ENCODE peak calls at places on chromosome 19, in seven cellular contexts. C, G, L, H, O, A and Q are unnamed samples.

GRCh38 chr19:45406957-45407375 is 522 bp downstream of the POLR1G start:
- DNase-seq in O (no peak), G (no peak), C (no peak), H (no peak), A (no peak), L (no peak), Q (peak)

GRCh38 chr19:48633148-48634035 is 3.8 kb downstream of the DBP start:
- DNase-seq in G (no peak), A (no peak), H (peak), O (no peak), C (no peak), L (peak), Q (peak)

GRCh38 chr19:1474011-1474764 is 4.8 kb downstream of the C19orf25 start:
- DNase-seq in C (no peak), L (no peak), A (no peak), O (no peak), G (no peak), H (no peak), Q (no peak)

GRCh38 chr19:3653865-3654513 is 27.4 kb upstream of the CACTIN start:
- DNase-seq in O (no peak), H (peak), L (no peak), A (no peak), C (no peak), G (no peak), Q (peak)

GRCh38 chr19:4501691-4502090 is 16.6 kb downstream of the PLIN4 start:
- DNase-seq in H (no peak), A (no peak), L (no peak), G (no peak), C (no peak), O (no peak), Q (no peak)

GRCh38 chr19:40603071-40603718 is 2.0 kb downstream of the LTBP4 start:
- DNase-seq in G (no peak), A (no peak), O (peak), H (no peak), L (no peak), C (peak), Q (peak)

GRCh38 chr19:49415102-49415809 is 8.0 kb downstream of the PTH2 start:
- DNase-seq in A (no peak), C (no peak), L (no peak), O (no peak), H (no peak), G (no peak), Q (peak)

GRCh38 chr19:17766543-17767131 is 15.4 kb downstream of the FCHO1 start:
- DNase-seq in O (peak), G (no peak), H (no peak), A (no peak), L (peak), C (peak), Q (peak)

GRCh38 chr19:3692141-3693029 is 7.9 kb downstream of the PIP5K1C start:
- DNase-seq in L (no peak), A (peak), O (peak), C (peak), G (no peak), H (peak), Q (peak)

GRCh38 chr19:47778954-47779351 is 450 bp downstream of the SELENOW start:
- DNase-seq in G (no peak), O (no peak), C (no peak), H (no peak), A (no peak), L (no peak), Q (no peak)

GRCh38 chr19:35861640-35862160 is 5.0 kb downstream of the KIRREL2 start:
- DNase-seq in A (no peak), G (no peak), O (no peak), L (no peak), H (no peak), C (no peak), Q (no peak)
- H3K9ac ChIP-seq in A (no peak), G (no peak), O (no peak), L (no peak), H (no peak), C (peak), Q (no peak)

GRCh38 chr19:33310606-33311325 is 8.4 kb upstream of the CEBPA start:
- DNase-seq in A (no peak), G (no peak), C (no peak), O (no peak), H (no peak), L (no peak), Q (no peak)
- H3K9ac ChIP-seq in A (no peak), G (no peak), C (no peak), O (no peak), H (no peak), L (no peak), Q (no peak)

DNA sequence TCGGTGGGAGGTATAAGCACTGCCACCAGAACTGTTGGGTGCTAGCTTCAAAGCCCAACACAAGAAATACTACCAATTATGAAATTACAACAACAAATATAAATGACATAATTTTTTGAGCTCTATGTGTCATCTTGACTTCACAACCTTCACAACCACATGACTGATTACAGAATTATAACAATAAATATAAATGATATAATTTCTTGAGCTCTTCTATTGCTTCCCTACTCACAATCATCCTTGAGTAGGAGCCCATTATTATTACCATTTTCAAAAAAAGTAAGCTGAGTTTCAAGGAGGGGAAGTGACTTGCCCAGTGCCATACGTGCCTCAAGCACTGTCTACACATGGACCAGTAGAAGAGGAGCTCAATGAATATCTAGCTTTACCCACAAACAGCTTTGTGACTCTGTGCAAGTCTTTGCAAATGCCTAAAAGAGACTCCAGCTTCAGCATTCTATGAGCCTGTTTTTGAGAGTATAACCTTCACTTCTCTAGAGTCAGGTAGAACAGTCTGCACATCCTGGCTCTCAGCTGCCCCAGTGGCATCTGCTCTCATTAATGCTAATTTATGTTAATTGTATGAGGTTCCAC is 22.6 kb downstream of the NCAN start:
- DNase-seq in G (no peak), L (no peak), O (no peak), A (no peak), H (no peak), C (no peak), Q (no peak)
- H3K9ac ChIP-seq in G (no peak), L (no peak), O (no peak), A (no peak), H (no peak), C (no peak), Q (no peak)

DNA sequence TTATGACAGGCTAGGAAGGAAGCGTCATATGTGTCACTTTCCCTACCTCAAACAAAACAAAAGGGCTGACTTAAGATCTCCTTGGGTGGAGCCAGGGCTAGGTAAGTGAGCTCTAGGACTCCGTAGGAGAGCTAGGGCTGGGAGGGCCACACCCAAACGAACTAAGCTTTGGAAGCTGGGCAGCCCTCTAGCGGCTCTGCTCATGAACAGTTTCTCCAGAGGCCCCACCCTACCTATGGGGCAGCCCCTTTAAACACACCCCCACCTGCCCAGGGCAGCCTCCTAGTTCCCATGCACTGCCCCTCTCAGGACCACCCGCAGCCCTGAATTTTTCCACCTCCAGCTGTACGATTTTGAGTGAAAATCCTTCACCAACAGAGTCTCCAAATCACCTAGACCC is 3.5 kb downstream of the PEG3 start:
- DNase-seq in L (no peak), O (peak), G (no peak), A (no peak), C (peak), H (no peak), Q (no peak)
- H3K9ac ChIP-seq in L (no peak), O (peak), G (no peak), A (no peak), C (no peak), H (no peak), Q (no peak)

GRCh38 chr19:23116802-23117571 is at the start of gene ZNF730:
- DNase-seq in C (peak), O (peak), H (peak), A (peak), L (peak), G (no peak), Q (peak)

GRCh38 chr19:23118400-23118799 is 1.6 kb downstream of the ZNF730 start:
- DNase-seq in A (no peak), G (no peak), O (peak), C (peak), H (peak), L (no peak), Q (no peak)
- H3K9ac ChIP-seq in A (no peak), G (no peak), O (no peak), C (no peak), H (peak), L (no peak), Q (no peak)

GRCh38 chr19:51546107-51546649 is 14.7 kb upstream of the SIGLEC6 start:
- DNase-seq in A (no peak), L (peak), C (no peak), H (no peak), O (no peak), G (no peak), Q (no peak)
- H3K9ac ChIP-seq in A (no peak), L (no peak), C (no peak), H (no peak), O (no peak), G (no peak), Q (no peak)

DNA sequence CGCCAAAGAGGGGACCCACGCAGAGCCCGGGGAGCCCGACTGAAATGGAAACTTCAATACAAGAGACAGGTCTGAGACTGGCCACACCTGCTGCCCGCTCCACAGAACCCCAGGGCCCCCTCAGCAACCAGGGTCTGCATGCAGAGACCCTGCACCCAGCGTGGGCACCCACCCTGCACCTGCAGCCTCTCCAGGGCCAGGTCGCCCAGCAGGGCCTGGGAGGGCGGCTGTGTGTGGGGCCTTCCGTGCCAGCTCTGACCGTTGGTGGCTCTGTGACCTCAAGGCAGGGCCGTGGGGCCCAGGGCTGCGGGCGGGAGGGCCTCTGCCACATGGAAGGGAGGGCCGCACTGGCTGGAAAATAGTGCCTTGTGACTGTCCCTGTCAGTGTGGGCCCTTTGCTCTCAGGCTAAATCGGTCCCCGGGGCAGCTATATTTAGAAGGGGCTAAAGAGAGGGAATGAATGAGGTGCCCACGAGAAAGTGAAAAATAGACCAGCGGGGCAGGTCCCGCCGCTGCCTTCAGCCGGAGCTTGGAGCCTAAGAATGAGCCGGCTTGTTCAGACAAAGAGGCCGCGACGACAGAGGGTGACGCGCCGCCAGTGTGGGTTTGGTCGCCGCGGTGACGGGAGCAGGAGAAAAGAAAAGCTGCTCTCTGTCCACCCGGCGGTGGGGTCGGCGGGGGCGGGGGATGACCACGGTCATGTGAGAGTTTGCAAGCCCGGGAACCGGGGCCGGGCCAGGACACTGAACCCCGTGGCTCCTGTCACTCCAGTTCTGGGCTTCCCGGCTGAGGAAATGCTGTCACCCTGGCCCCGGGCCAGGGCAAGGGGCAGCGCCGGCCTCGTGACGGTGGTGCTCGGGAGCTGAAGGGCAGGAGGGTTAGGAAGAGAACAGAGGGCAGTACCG is 70.5 kb downstream of the GADD45B start:
- DNase-seq in C (peak), A (no peak), O (peak), H (no peak), L (peak), G (no peak), Q (no peak)
- H3K9ac ChIP-seq in C (no peak), A (peak), O (no peak), H (no peak), L (peak), G (no peak), Q (no peak)

GRCh38 chr19:6516659-6517291 is 14.1 kb upstream of the TNFSF9 start:
- DNase-seq in O (peak), C (peak), G (no peak), L (peak), A (peak), H (peak), Q (peak)
- H3K9ac ChIP-seq in O (no peak), C (peak), G (peak), L (peak), A (peak), H (peak), Q (peak)

GRCh38 chr19:16581971-16582343 is 9.7 kb upstream of the SLC35E1 start:
- DNase-seq in O (peak), H (no peak), C (no peak), A (no peak), L (no peak), G (no peak), Q (no peak)
- H3K9ac ChIP-seq in O (no peak), H (no peak), C (no peak), A (no peak), L (peak), G (no peak), Q (peak)

DNA sequence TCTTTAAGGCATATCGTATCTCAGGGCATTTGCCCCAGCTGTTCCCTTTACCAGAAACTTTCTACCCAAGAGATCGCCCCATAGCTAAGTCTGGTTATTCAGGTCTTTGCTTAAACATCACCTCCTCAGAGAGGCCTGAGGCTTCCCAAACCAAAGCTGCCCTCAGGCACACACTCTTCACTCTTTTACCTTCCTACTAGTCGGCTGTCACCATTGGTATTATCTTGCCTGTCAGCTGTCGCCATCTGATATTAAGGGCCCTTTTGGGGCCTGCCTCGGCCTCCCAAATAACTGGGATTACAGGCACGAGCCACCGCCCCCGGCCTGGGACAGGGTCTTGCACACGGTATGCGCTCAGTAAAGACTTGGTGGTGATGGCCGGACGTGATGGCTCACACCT is 1.0 kb downstream of the GADD45GIP1 start:
- DNase-seq in C (no peak), A (no peak), O (peak), G (no peak), H (no peak), L (no peak), Q (peak)
- H3K9ac ChIP-seq in C (peak), A (peak), O (peak), G (peak), H (peak), L (peak), Q (peak)